ENCODE peak calls at places on chromosomes 6 and 20, in seven cellular contexts. X is HepG2; I is hepatocyte; N is CD8-positive, alpha-beta T cell; Z is GM23248; J is IMR-90; B is endodermal cell. S is an unnamed sample.

GRCh38 chr20:58403272-58403671 is 14.2 kb downstream of the VAPB start:
- DNase-seq in J (no peak), I (no peak), B (no peak), X (no peak), Z (no peak), N (no peak), S (no peak)

GRCh38 chr6:514396-514973 is 122.9 kb downstream of the IRF4 start:
- DNase-seq in I (no peak), N (no peak), J (no peak), X (no peak), Z (no peak), B (peak; percentile 67), S (no peak)

GRCh38 chr6:96345501-96345900 is 176.1 kb upstream of the UFL1 start:
- DNase-seq in Z (no peak), I (no peak), B (no peak), X (no peak), J (no peak), N (no peak), S (no peak)

GRCh38 chr6:7051780-7052440 is 55.9 kb upstream of the RREB1 start:
- DNase-seq in X (no peak), N (peak; percentile 13), Z (peak; percentile 54), B (peak; percentile 88), I (peak; percentile 74), J (no peak), S (peak; percentile 75)

GRCh38 chr6:15798856-15799255 is 136.0 kb upstream of the DTNBP1 start:
- DNase-seq in N (no peak), I (no peak), B (no peak), Z (no peak), X (no peak), J (no peak), S (no peak)

GRCh38 chr6:48990746-48991145 is 472.3 kb downstream of the MMUT start:
- DNase-seq in J (no peak), Z (no peak), I (no peak), X (no peak), N (no peak), B (no peak), S (no peak)

GRCh38 chr6:36956111-36956820 is 1.7 kb downstream of the PI16 start:
- DNase-seq in N (no peak), X (no peak), B (peak; percentile 44), I (no peak), J (no peak), Z (peak; percentile 57), S (no peak)

GRCh38 chr20:62557425-62557824 is 81.6 kb upstream of the GATA5 start:
- DNase-seq in B (no peak), I (no peak), X (no peak), Z (peak; percentile 34), J (no peak), N (no peak), S (no peak)

GRCh38 chr6:6005467-6006427 is 978 bp downstream of the NRN1 start:
- DNase-seq in B (peak; percentile 52), I (no peak), N (no peak), X (no peak), Z (peak; percentile 59), J (no peak), S (peak; percentile 39)

GRCh38 chr6:158938811-158939254 is 61.2 kb downstream of the RSPH3 start:
- DNase-seq in N (no peak), X (no peak), B (peak; percentile 78), J (no peak), I (peak; percentile 49), Z (peak; percentile 73), S (no peak)

GRCh38 chr6:28124350-28124970 is at the start of gene ZSCAN16:
- DNase-seq in Z (peak; percentile 94), I (peak; percentile 92), X (peak; percentile 87), B (peak; percentile 96), J (peak; percentile 79), N (peak; percentile 59), S (peak; percentile 86)

GRCh38 chr6:106783631-106784566 is 154.5 kb downstream of the QRSL1 start:
- DNase-seq in J (no peak), X (no peak), Z (peak; percentile 35), I (no peak), N (no peak), B (no peak), S (no peak)

GRCh38 chr6:52301326-52301725 is 16.8 kb upstream of the MCM3 start:
- DNase-seq in J (no peak), X (no peak), N (no peak), B (no peak), I (no peak), Z (no peak), S (no peak)

GRCh38 chr6:82017316-82017715 is 230.2 kb downstream of the IBTK start:
- DNase-seq in B (peak; percentile 66), I (peak; percentile 85), J (peak; percentile 75), N (no peak), Z (peak; percentile 95), X (peak; percentile 79), S (no peak)

GRCh38 chr6:10419749-10420545 is 5.1 kb upstream of the TFAP2A start:
- DNase-seq in J (no peak), N (no peak), B (no peak), I (no peak), Z (peak; percentile 60), X (no peak), S (no peak)

GRCh38 chr6:116887168-116887567 is 10.1 kb downstream of the RFX6 start:
- DNase-seq in N (no peak), Z (no peak), J (no peak), X (no peak), I (no peak), B (peak; percentile 64), S (no peak)

GRCh38 chr20:44973053-44973452 is 6.7 kb downstream of the STK4 start:
- DNase-seq in N (no peak), J (no peak), B (no peak), Z (peak; percentile 44), I (no peak), X (no peak), S (no peak)

GRCh38 chr6:12474167-12475140 is 184.3 kb downstream of the EDN1 start:
- DNase-seq in B (no peak), N (no peak), I (peak; percentile 12), Z (peak; percentile 50), J (no peak), X (peak; percentile 28), S (no peak)

GRCh38 chr6:97136644-97137358 is 146.2 kb downstream of the MMS22L start:
- DNase-seq in X (no peak), I (no peak), B (no peak), Z (no peak), J (no peak), N (no peak), S (no peak)

GRCh38 chr6:39887692-39888450 is 46.4 kb downstream of the MOCS1 start:
- DNase-seq in N (no peak), J (peak; percentile 95), B (peak; percentile 73), Z (peak; percentile 88), I (peak; percentile 86), X (peak; percentile 85), S (no peak)

GRCh38 chr6:6964675-6965074 is 143.1 kb upstream of the RREB1 start:
- DNase-seq in Z (no peak), I (no peak), B (no peak), N (no peak), J (no peak), X (no peak), S (no peak)

GRCh38 chr20:51429144-51429482 is 113.4 kb downstream of the NFATC2 start:
- DNase-seq in N (no peak), B (no peak), I (no peak), J (no peak), Z (no peak), X (no peak), S (no peak)

GRCh38 chr20:35837577-35838195 is 65.9 kb downstream of the PHF20 start:
- DNase-seq in X (no peak), I (no peak), Z (peak; percentile 28), B (no peak), J (peak; percentile 31), N (no peak), S (no peak)
- H3K36me3 ChIP-seq in X (peaks cover 5% of the 10 kb centered on the region), I (no peaks in the 10 kb centered on the region), Z (peaks cover 4% of the 10 kb centered on the region), B (peaks cover 18% of the 10 kb centered on the region), J (peaks cover 5% of the 10 kb centered on the region), N (peaks cover 4% of the 10 kb centered on the region), S (peaks cover 2% of the 10 kb centered on the region)

DNA sequence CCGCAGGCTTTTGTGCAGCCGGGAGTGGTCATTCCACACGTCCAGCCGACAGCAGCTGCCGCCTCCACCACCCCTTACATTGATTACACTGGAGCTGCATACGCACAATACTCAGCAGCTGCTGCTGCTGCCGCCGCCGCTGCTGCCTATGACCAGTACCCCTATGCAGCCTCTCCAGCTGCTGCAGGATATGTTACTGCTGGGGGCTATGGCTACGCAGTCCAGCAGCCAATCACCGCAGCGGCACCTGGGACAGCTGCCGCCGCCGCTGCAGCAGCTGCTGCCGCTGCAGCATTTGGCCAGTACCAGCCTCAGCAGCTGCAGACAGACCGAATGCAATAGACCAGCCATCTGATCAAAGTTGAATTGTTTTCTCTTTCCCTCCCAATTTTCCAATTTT is 10.6 kb downstream of the RBM24 start:
- DNase-seq in X (no peak), Z (no peak), N (no peak), J (peak; percentile 38), B (no peak), I (no peak), S (no peak)
- H3K4me1 ChIP-seq in X (no peaks in the 10 kb centered on the region), Z (no peaks in the 10 kb centered on the region), N (no peaks in the 10 kb centered on the region), J (no peaks in the 10 kb centered on the region), B (no peaks in the 10 kb centered on the region), I (peaks cover 3% of the 10 kb centered on the region), S (no peaks in the 10 kb centered on the region)

GRCh38 chr6:47290124-47290834 is 19.4 kb downstream of the TNFRSF21 start:
- DNase-seq in Z (no peak), X (no peak), N (no peak), J (no peak), B (no peak), I (no peak), S (no peak)
- H3K36me3 ChIP-seq in Z (no peaks in the 10 kb centered on the region), X (peaks cover 35% of the 10 kb centered on the region), N (no peaks in the 10 kb centered on the region), J (peaks cover 3% of the 10 kb centered on the region), B (peaks cover 60% of the 10 kb centered on the region), I (no peaks in the 10 kb centered on the region), S (no peaks in the 10 kb centered on the region)

DNA sequence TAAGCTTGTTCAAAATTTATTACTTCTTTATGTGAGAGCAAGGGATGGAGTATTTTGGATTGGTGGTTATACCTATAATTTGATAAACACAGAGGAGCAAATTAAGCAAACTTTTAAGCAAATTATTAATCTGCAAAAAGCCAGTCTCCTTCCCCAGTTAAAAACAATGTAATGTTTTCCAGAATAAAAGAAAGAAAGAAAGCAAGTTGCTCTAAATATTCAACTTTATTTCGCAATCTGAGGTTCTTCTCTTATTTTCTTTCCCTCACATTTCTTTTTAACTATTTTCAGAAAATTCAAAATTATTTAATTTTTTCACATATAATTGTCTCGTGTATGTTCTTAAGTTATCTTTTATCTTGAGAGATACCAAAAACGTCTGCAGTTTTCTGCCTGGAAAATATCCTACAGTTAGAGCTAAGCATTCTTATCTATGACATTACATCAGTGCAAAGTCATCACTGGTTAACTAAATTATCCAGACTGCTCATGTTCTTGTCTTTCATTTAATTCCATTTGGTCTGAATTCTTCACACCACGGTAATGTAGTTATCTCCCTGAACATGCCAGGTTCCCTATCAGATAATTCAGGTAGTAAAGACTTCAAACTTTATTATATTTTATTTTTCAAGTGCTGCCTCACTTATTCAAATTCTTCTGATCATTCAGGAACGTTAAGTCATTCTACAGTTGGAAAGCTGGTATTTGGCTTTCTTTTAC is 3.3 kb upstream of the CNKSR3 start:
- DNase-seq in B (no peak), I (no peak), Z (no peak), N (no peak), J (no peak), X (no peak), S (no peak)
- H3K4me1 ChIP-seq in B (peaks cover 5% of the 10 kb centered on the region), I (peaks cover 23% of the 10 kb centered on the region), Z (peaks cover 9% of the 10 kb centered on the region), N (no peaks in the 10 kb centered on the region), J (peaks cover 2% of the 10 kb centered on the region), X (peaks cover 12% of the 10 kb centered on the region), S (peaks cover 15% of the 10 kb centered on the region)